ENCODE peak calls at places on chromosomes 1 and 21, in four cellular contexts. One of them, this sample, is unnamed.

GRCh38 chr1:172821609-172822274 is 162.8 kb downstream of the FASLG start:
- DNase-seq in SK-N-SH: peak; percentile 24
- DNase-seq in gastrocnemius medialis: no peak
- DNase-seq in fibroblast of lung: peak; percentile 82
- DNase-seq in this sample: no peak

GRCh38 chr1:99788896-99789295 is 22.5 kb upstream of the FRRS1 start:
- DNase-seq in SK-N-SH: no peak
- DNase-seq in gastrocnemius medialis: no peak
- DNase-seq in fibroblast of lung: no peak
- DNase-seq in this sample: no peak

GRCh38 chr1:186212574-186213224 is 162.4 kb downstream of the TPR start:
- DNase-seq in SK-N-SH: peak; percentile 44
- DNase-seq in gastrocnemius medialis: no peak
- DNase-seq in fibroblast of lung: peak; percentile 94
- DNase-seq in this sample: peak; percentile 57

GRCh38 chr1:64470670-64471217 is 815 bp downstream of the CACHD1 start:
- DNase-seq in SK-N-SH: peak; percentile 83
- DNase-seq in gastrocnemius medialis: peak; percentile 22
- DNase-seq in fibroblast of lung: peak; percentile 29
- DNase-seq in this sample: peak; percentile 39

GRCh38 chr1:54967372-54967771 is 13.1 kb upstream of the TMEM61 start:
- DNase-seq in SK-N-SH: no peak
- DNase-seq in gastrocnemius medialis: no peak
- DNase-seq in fibroblast of lung: no peak
- DNase-seq in this sample: no peak

GRCh38 chr1:118081387-118081786 is 103.6 kb downstream of the SPAG17 start:
- DNase-seq in SK-N-SH: no peak
- DNase-seq in gastrocnemius medialis: no peak
- DNase-seq in fibroblast of lung: no peak
- DNase-seq in this sample: no peak

GRCh38 chr21:37183749-37184148 is 83.4 kb downstream of the VPS26C start:
- DNase-seq in SK-N-SH: no peak
- DNase-seq in gastrocnemius medialis: no peak
- DNase-seq in fibroblast of lung: no peak
- DNase-seq in this sample: no peak

GRCh38 chr1:61639218-61639617 is 85.7 kb downstream of the TM2D1 start:
- DNase-seq in SK-N-SH: no peak
- DNase-seq in gastrocnemius medialis: no peak
- DNase-seq in fibroblast of lung: no peak
- DNase-seq in this sample: no peak

GRCh38 chr1:189323090-189323489 is 1154.6 kb downstream of the BRINP3 start:
- DNase-seq in SK-N-SH: no peak
- DNase-seq in gastrocnemius medialis: no peak
- DNase-seq in fibroblast of lung: peak; percentile 57
- DNase-seq in this sample: no peak

GRCh38 chr1:10694274-10694632 is 102.2 kb downstream of the CASZ1 start:
- DNase-seq in SK-N-SH: no peak
- DNase-seq in gastrocnemius medialis: no peak
- DNase-seq in fibroblast of lung: peak; percentile 19
- DNase-seq in this sample: no peak

GRCh38 chr1:114009393-114009792 is 30.1 kb downstream of the OLFML3 start:
- DNase-seq in SK-N-SH: no peak
- DNase-seq in gastrocnemius medialis: no peak
- DNase-seq in fibroblast of lung: peak; percentile 60
- DNase-seq in this sample: no peak

GRCh38 chr1:37513795-37514349 is 694 bp downstream of the MEAF6 start:
- DNase-seq in SK-N-SH: peak; percentile 44
- DNase-seq in gastrocnemius medialis: no peak
- DNase-seq in fibroblast of lung: peak; percentile 12
- DNase-seq in this sample: no peak

GRCh38 chr1:239563680-239564079 is 177.3 kb downstream of the CHRM3 start:
- DNase-seq in SK-N-SH: no peak
- DNase-seq in gastrocnemius medialis: no peak
- DNase-seq in fibroblast of lung: no peak
- DNase-seq in this sample: no peak

GRCh38 chr1:231724876-231725647 is 98.5 kb downstream of the DISC1 start:
- DNase-seq in SK-N-SH: peak; percentile 45
- DNase-seq in gastrocnemius medialis: peak; percentile 14
- DNase-seq in fibroblast of lung: peak; percentile 50
- DNase-seq in this sample: peak; percentile 14

GRCh38 chr1:18951818-18952391 is 4.6 kb downstream of the IFFO2 start:
- DNase-seq in SK-N-SH: no peak
- DNase-seq in gastrocnemius medialis: no peak
- DNase-seq in fibroblast of lung: no peak
- DNase-seq in this sample: no peak

GRCh38 chr1:119542492-119542946 is 35.5 kb downstream of the HSD3B1 start:
- DNase-seq in SK-N-SH: no peak
- DNase-seq in gastrocnemius medialis: no peak
- DNase-seq in fibroblast of lung: peak; percentile 19
- DNase-seq in this sample: no peak

GRCh38 chr1:2606004-2606805 is 19.6 kb downstream of the PRXL2B start:
- DNase-seq in SK-N-SH: peak; percentile 30
- DNase-seq in gastrocnemius medialis: peak; percentile 8
- DNase-seq in fibroblast of lung: no peak
- DNase-seq in this sample: no peak

GRCh38 chr1:87056974-87057373 is 142.5 kb downstream of the HS2ST1 start:
- DNase-seq in SK-N-SH: no peak
- DNase-seq in gastrocnemius medialis: no peak
- DNase-seq in fibroblast of lung: no peak
- DNase-seq in this sample: no peak

GRCh38 chr21:31236528-31236927 is 107.5 kb downstream of the TIAM1 start:
- DNase-seq in SK-N-SH: no peak
- DNase-seq in gastrocnemius medialis: no peak
- DNase-seq in fibroblast of lung: peak; percentile 63
- DNase-seq in this sample: no peak

GRCh38 chr1:75672528-75673393 is 51.7 kb upstream of the ACADM start:
- DNase-seq in SK-N-SH: no peak
- DNase-seq in gastrocnemius medialis: no peak
- DNase-seq in fibroblast of lung: peak; percentile 94
- DNase-seq in this sample: no peak

GRCh38 chr1:247096112-247096511 is 8.0 kb downstream of the ZNF669 start:
- DNase-seq in SK-N-SH: no peak
- DNase-seq in gastrocnemius medialis: no peak
- DNase-seq in fibroblast of lung: no peak
- DNase-seq in this sample: no peak

DNA sequence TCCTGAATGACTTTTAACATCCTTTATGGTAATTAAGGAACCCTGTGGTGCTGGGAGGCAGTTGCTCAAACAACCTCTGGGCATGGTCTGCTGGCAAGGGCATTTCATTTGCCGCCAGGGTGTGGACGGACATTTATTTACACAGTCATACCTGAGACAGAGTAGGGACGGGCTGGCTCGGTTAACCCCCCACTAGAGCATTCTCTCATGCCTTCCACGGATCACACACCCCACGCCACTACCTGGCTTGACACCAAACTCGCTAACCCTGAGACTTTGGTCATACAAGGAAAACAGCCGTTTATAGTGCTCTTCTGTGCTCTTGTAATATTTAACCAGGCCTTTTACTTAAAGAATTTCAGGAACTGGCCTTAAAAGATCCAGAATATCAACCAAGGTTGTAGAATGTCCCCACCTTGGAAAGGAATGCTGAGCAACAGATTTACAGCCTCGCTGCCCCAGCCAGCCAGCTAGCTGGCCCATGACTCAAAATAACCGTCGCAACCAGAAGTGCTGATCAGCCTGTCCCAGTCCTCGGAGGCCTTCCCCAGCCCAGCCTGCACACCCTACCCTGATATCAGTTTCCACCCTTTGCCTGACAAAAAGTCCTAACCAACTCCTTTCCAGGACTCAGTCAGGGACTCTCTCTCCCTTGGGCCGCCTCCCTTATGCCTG is 6.5 kb upstream of the PDXK start:
- DNase-seq in SK-N-SH: no peak
- DNase-seq in gastrocnemius medialis: no peak
- DNase-seq in fibroblast of lung: peak; percentile 84
- DNase-seq in this sample: no peak
- H3K4me3 ChIP-seq in SK-N-SH: no peak overlapping the region
- H3K4me3 ChIP-seq in gastrocnemius medialis: no peak overlapping the region
- H3K4me3 ChIP-seq in fibroblast of lung: no peak overlapping the region
- H3K4me3 ChIP-seq in this sample: no peak overlapping the region

GRCh38 chr1:184950209-184950608 is 24.1 kb downstream of the NIBAN1 start:
- DNase-seq in SK-N-SH: no peak
- DNase-seq in gastrocnemius medialis: no peak
- DNase-seq in fibroblast of lung: no peak
- DNase-seq in this sample: no peak

GRCh38 chr1:184958554-184959353 is 15.6 kb downstream of the NIBAN1 start:
- DNase-seq in SK-N-SH: no peak
- DNase-seq in gastrocnemius medialis: no peak
- DNase-seq in fibroblast of lung: no peak
- DNase-seq in this sample: no peak

GRCh38 chr1:184954232-184954995 is 19.9 kb downstream of the NIBAN1 start:
- DNase-seq in SK-N-SH: peak; percentile 22
- DNase-seq in gastrocnemius medialis: no peak
- DNase-seq in fibroblast of lung: peak; percentile 33
- DNase-seq in this sample: no peak

GRCh38 chr1:184959626-184960025 is 14.7 kb downstream of the NIBAN1 start:
- DNase-seq in SK-N-SH: no peak
- DNase-seq in gastrocnemius medialis: no peak
- DNase-seq in fibroblast of lung: no peak
- DNase-seq in this sample: no peak

DNA sequence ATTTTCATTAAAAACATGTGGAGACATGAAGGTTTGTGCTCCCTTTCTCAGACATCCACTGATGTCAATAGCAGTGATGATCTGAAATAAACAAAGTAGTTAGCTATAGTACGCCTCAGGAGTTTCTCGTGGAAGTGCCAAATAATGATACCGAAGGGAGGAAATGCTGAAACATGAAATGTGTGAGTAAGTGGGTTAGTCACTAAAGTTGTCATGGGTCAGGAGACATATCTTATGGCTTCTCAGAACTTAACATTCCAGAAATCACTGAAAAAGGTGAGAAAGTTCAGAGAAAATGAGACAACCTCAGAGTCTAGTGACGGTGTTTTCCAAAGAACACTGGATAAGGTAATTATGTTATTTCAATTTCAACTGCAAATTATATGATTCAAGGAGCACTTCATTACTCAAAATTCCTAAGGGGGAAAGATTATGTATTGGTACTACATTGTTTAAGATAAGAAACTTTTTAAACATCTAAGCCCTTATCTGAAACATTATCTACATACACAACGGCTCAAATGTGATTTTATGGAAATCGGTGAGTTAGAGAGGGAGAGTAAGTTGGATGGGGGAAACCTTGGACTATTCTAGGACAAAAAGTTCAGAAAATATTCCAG is 20.6 kb downstream of the NIBAN1 start:
- DNase-seq in SK-N-SH: no peak
- DNase-seq in gastrocnemius medialis: no peak
- DNase-seq in fibroblast of lung: peak; percentile 85
- DNase-seq in this sample: no peak
- H3K4me1 ChIP-seq in SK-N-SH: peaks cover 15% of the 10 kb centered on the region
- H3K4me1 ChIP-seq in gastrocnemius medialis: peaks cover 4% of the 10 kb centered on the region
- H3K4me1 ChIP-seq in fibroblast of lung: peaks cover 3% of the 10 kb centered on the region
- H3K4me1 ChIP-seq in this sample: peaks cover 25% of the 10 kb centered on the region

DNA sequence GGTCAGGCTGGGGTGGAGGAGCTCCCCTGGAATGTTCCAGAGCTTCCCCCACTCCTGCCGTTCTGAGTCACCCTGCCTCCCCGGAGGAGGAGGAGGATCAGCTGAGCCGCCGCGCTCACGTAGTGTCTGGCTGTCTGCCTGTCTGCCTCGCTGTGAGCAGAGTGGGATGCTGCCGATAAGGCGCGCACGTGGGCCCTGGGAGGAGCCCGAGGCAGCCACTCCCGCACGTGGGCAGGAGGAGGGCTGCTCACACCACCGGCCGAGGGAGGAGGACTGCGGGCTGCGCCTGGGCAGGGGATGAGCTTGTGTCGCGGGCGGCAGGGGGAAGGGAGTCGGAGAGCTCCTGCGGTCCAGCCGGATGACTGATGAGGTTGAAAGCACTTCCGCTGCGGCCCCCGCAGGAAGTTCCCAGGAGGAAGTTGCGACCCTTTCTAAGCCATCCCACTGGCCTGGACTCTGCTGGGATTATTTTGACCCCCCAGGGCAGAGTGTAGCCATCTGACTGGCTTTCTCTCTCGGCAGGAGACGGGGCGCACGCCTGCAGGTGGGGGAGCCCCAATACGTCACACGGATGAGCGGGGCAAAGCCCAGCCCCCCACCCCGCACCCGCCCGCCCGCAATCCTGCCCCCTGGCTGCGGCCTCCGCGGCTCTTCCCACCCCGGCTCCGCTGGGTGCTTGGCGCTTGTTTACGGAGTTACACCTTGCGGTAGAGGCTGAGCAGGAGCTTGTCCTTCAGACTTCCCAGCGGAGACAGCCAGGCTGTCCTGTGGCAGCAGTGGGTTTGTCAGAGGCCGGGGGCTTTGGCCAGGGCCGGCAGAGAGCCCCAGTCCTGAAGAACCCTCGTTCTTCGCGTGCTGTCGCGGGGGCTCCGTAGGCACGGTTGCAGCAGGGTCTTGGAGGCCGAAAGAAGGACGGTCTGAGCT is 9.8 kb downstream of the PDXK start:
- DNase-seq in SK-N-SH: peak; percentile 95
- DNase-seq in gastrocnemius medialis: peak; percentile 87
- DNase-seq in fibroblast of lung: peak; percentile 99
- DNase-seq in this sample: peak; percentile 95
- TF ChIP-seq CTCF in SK-N-SH: peak; percentile 39
- TF ChIP-seq CTCF in gastrocnemius medialis: peak; percentile 43
- TF ChIP-seq CTCF in fibroblast of lung: no peak
- TF ChIP-seq CTCF in this sample: peak; percentile 70

GRCh38 chr1:47590523-47591225 is 152.8 kb downstream of the FOXD2 start:
- DNase-seq in SK-N-SH: no peak
- DNase-seq in gastrocnemius medialis: no peak
- DNase-seq in fibroblast of lung: no peak
- DNase-seq in this sample: no peak

GRCh38 chr1:47593598-47594285 is 155.9 kb downstream of the FOXD2 start:
- DNase-seq in SK-N-SH: no peak
- DNase-seq in gastrocnemius medialis: no peak
- DNase-seq in fibroblast of lung: no peak
- DNase-seq in this sample: no peak

GRCh38 chr1:47591801-47592200 is 154.0 kb downstream of the FOXD2 start:
- DNase-seq in SK-N-SH: no peak
- DNase-seq in gastrocnemius medialis: no peak
- DNase-seq in fibroblast of lung: no peak
- DNase-seq in this sample: no peak

GRCh38 chr1:47593001-47593568 is 155.2 kb downstream of the FOXD2 start:
- DNase-seq in SK-N-SH: peak; percentile 78
- DNase-seq in gastrocnemius medialis: no peak
- DNase-seq in fibroblast of lung: no peak
- DNase-seq in this sample: no peak

DNA sequence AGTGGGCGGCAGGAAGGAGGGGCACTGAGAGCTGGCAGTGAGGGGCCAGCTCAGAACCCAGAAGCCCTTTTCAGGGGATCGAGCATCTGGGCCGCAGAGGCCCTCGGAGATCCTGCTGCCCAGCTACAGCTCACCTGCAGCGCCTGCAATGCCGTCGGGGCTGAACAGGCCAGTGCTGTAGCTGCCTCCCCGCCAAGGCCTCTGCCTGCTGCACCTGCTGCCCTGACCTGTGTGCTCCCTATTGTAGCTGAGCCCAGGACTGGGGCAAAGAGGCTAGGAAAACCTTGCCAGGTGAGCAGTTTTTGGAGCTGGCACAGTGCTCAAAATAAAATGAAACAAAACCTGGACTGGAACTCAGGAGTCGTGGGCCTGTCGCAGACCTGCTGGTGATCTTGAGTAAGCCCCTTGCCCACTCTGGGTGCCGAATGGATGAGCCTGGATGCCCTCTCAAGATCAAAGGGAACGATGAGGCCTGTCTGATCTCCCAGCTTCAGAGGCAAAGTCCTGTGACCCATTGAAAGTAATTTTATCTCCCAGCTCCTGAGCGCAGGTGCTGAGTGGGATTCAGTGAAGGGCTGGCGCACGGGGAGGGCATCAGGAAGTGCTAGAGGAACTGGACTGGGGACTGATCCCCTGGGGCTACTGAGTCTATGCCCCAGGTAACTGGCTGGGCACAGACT is 154.6 kb downstream of the FOXD2 start:
- DNase-seq in SK-N-SH: no peak
- DNase-seq in gastrocnemius medialis: no peak
- DNase-seq in fibroblast of lung: no peak
- DNase-seq in this sample: no peak
- H3K4me3 ChIP-seq in SK-N-SH: no peak overlapping the region
- H3K4me3 ChIP-seq in gastrocnemius medialis: no peak overlapping the region
- H3K4me3 ChIP-seq in fibroblast of lung: no peak overlapping the region
- H3K4me3 ChIP-seq in this sample: no peak overlapping the region